ENCODE peak calls at places on chromosomes 5 and 9, in four cellular contexts. R is PC-9, B is fibroblast of lung, U is pancreas. I is an unnamed sample. For H3K27me3, the result is how much of the 10 kb centered on the place peaks cover.

GRCh38 chr5:181243521-181244307 is at the start of gene RACK1:
- DNase-seq in U (peak), R (no peak), B (peak), I (peak)

GRCh38 chr9:36566813-36567217 is 5.9 kb upstream of the MELK start:
- DNase-seq in B (peak), R (no peak), U (no peak), I (no peak)

GRCh38 chr5:127959152-127959764 is 124.3 kb upstream of the SLC12A2 start:
- DNase-seq in R (peak), B (peak), U (peak), I (no peak)

GRCh38 chr5:16542275-16542674 is 74.5 kb downstream of the RETREG1 start:
- DNase-seq in R (no peak), U (no peak), B (no peak), I (no peak)

GRCh38 chr5:151048526-151048925 is 28.1 kb downstream of the GPX3 start:
- DNase-seq in B (no peak), R (no peak), U (no peak), I (no peak)

GRCh38 chr9:114207034-114207815 is 51.9 kb downstream of the COL27A1 start:
- DNase-seq in B (peak), R (no peak), U (no peak), I (no peak)

GRCh38 chr5:37308796-37309195 is 59.6 kb upstream of the CPLANE1 start:
- DNase-seq in R (no peak), B (no peak), U (no peak), I (no peak)

GRCh38 chr5:149408252-149409099 is 29.4 kb upstream of the IL17B start:
- DNase-seq in B (no peak), U (no peak), R (no peak), I (no peak)

GRCh38 chr5:132901036-132901435 is 27.6 kb downstream of the LEAP2 start:
- DNase-seq in U (no peak), R (no peak), B (no peak), I (no peak)

GRCh38 chr5:129003232-129003631 is 37.9 kb downstream of the SLC27A6 start:
- DNase-seq in U (no peak), R (no peak), B (peak), I (no peak)

GRCh38 chr5:151182501-151182900 is 24.9 kb upstream of the ANXA6 start:
- DNase-seq in R (no peak), B (no peak), U (no peak), I (no peak)

GRCh38 chr5:142446131-142446959 is 121.5 kb upstream of the SPRY4 start:
- DNase-seq in R (peak), U (no peak), B (peak), I (no peak)

GRCh38 chr9:126049088-126049487 is 277.5 kb upstream of the MVB12B start:
- DNase-seq in B (no peak), U (no peak), R (no peak), I (no peak)

GRCh38 chr5:95812100-95812472 is 10.4 kb downstream of the GLRX start:
- DNase-seq in R (no peak), U (no peak), B (peak), I (no peak)

DNA sequence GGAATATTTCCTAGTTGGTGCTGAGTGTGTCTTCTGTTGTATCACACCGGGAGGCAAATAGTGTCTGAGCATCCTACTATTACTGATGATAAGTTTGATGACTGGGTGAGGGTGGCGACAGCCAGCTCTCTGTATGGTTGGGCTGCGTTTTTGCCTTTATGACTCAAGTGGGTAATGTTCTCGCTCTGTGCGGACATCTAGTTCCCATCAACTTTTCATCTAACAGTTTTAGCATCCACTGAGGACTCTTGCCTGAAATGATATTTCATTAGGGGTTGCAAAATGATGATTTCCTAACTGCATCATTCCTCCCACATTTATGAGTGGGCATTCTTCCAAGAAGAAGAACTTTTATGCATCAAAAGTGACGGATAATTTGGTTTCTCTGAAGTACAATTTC is 26.5 kb downstream of the HMCN2 start:
- DNase-seq in B (no peak), U (no peak), R (no peak), I (no peak)
- H3K4me3 ChIP-seq in B (no peak), U (no peak), R (no peak), I (no peak)

GRCh38 chr5:136064510-136064909 is 35.7 kb downstream of the TGFBI start:
- DNase-seq in B (peak), U (no peak), R (no peak), I (no peak)

GRCh38 chr5:136065588-136065987 is 36.8 kb downstream of the TGFBI start:
- DNase-seq in U (no peak), B (no peak), R (no peak), I (no peak)

GRCh38 chr5:136067422-136067821 is 38.6 kb downstream of the TGFBI start:
- DNase-seq in B (no peak), R (no peak), U (no peak), I (no peak)

GRCh38 chr5:136063778-136064465 is 35.1 kb downstream of the TGFBI start:
- DNase-seq in B (no peak), U (no peak), R (no peak), I (no peak)

DNA sequence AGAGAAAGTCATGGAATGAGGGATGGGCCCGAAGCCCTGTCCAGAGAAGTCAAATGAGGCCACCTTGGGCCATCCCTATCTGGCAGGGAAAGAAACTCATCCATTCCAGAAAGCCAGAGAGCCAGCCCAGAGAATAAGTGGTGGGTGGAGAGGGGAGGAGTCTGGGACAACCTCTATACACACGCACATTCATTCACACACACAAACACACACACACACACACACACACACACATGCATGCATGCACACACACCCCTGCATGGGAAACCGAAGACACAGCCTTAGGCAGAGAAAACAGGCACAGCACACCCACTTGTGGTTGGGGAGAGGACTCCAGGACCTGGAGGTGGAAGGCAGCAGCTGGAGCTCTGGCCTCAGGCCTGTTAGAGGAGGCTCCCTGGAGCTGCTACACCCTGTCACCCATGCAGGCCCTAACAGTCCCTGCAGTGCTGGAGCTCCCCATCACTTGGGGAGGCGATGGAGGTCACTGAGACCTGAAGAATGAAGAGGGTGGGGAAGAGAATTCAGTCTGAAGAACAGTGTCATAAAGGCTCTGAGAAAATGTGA is 38.0 kb downstream of the TGFBI start:
- DNase-seq in B (peak), U (peak), R (no peak), I (no peak)
- TF ChIP-seq CTCF in B (peak), U (no peak), R (no peak), I (no peak)

GRCh38 chr9:98890256-98890655 is 53.5 kb upstream of the COL15A1 start:
- DNase-seq in B (no peak), R (no peak), U (peak), I (no peak)

GRCh38 chr9:98887918-98888510 is 55.7 kb upstream of the COL15A1 start:
- DNase-seq in U (no peak), R (no peak), B (peak), I (no peak)

GRCh38 chr9:98886691-98887229 is 56.9 kb upstream of the COL15A1 start:
- DNase-seq in R (no peak), B (no peak), U (no peak), I (no peak)

GRCh38 chr9:98885575-98886292 is 58.0 kb upstream of the COL15A1 start:
- DNase-seq in R (no peak), B (no peak), U (no peak), I (no peak)

GRCh38 chr9:98888794-98889495 is 54.8 kb upstream of the COL15A1 start:
- DNase-seq in R (no peak), B (peak), U (no peak), I (no peak)
- H3K27me3 ChIP-seq in R (under half), B (under half), U (under half), I (under half)

GRCh38 chr9:89660286-89660685 is 55.5 kb downstream of the GADD45G start:
- DNase-seq in B (no peak), R (no peak), U (no peak), I (no peak)

GRCh38 chr9:89662718-89663246 is 58.0 kb downstream of the GADD45G start:
- DNase-seq in B (no peak), R (no peak), U (no peak), I (no peak)

GRCh38 chr9:89661956-89662717 is 57.3 kb downstream of the GADD45G start:
- DNase-seq in B (peak), R (no peak), U (peak), I (no peak)

GRCh38 chr9:89659473-89660256 is 54.9 kb downstream of the GADD45G start:
- DNase-seq in B (no peak), R (no peak), U (no peak), I (no peak)

DNA sequence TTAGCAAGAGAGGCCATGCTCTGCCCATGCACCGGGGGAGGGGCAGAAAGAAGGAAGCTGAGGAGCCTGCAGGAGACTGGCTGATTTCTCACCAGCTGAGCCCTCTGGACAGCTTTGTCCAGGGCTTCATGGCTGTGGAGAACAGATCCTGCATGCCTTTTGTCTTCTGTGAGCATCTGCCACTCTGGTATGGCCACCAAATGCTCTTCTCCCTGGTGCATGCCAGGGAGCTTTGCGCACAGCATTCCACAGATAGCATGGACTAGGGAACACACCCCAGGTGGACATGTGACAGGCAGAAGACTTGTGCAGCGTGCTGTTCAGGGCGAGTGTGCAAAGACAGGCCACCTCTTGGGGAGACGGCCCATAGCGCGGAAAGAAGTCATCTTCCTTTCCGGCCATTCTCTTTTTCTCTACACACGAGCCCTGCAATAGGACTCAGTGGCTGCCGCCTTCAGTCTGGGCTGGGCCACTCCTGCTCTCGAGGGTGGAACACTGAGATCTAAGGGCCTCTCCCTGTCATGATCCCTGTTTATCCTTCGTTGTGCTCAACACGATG is 56.7 kb downstream of the GADD45G start:
- DNase-seq in R (no peak), B (peak), U (no peak), I (no peak)
- H3K4me3 ChIP-seq in R (no peak), B (no peak), U (no peak), I (no peak)

GRCh38 chr9:21968331-21969010 is 25.7 kb downstream of the CDKN2A start:
- DNase-seq in R (no peak), B (no peak), U (no peak), I (no peak)
- TF ChIP-seq CTCF in R (no peak), B (no peak), U (no peak), I (no peak)

DNA sequence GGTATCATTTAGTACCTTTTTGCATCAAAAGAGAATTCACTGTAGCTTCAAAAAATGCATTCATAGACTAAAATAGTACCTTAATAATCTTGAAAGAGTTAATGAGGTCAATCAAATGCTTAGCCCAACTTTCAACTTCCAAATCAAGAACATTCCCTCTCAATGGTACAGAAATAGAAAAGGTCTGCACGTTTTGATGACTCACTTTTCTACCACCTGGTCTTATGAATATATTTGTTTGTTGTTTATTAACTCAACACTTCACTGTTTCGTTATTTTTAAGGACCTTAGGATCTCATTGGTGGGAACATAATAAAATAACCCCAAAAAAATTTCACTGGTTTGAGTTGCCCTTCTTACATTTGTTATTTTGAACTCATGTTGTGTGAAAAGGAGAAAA is 229.5 kb downstream of the MEF2C start:
- DNase-seq in R (no peak), B (no peak), U (no peak), I (no peak)
- H3K27me3 ChIP-seq in R (under half), B (under half), U (under half), I (under half)

GRCh38 chr9:127878001-127878651 is 651 bp upstream of the AK1 start:
- DNase-seq in B (no peak), U (no peak), R (no peak), I (no peak)
- H3K4me3 ChIP-seq in B (peak), U (peak), R (peak), I (no peak)

GRCh38 chr9:35313911-35314310 is 152.1 kb downstream of the UNC13B start:
- DNase-seq in B (peak), R (no peak), U (no peak), I (no peak)

GRCh38 chr9:35313460-35313859 is 151.7 kb downstream of the UNC13B start:
- DNase-seq in R (no peak), U (no peak), B (no peak), I (no peak)

GRCh38 chr9:35306281-35306680 is 144.5 kb downstream of the UNC13B start:
- DNase-seq in B (peak), R (no peak), U (no peak), I (no peak)

GRCh38 chr9:35311891-35312639 is 150.3 kb downstream of the UNC13B start:
- DNase-seq in R (no peak), U (no peak), B (peak), I (no peak)
- TF ChIP-seq CTCF in R (no peak), U (no peak), B (no peak), I (no peak)